ENCODE peak calls at places on chromosomes 16 and 17, in four cellular contexts. L, K, P and J are unnamed samples.

GRCh38 chr17:11997972-11998233 is 628 bp upstream of the ZNF18 start:
- DNase-seq in L (no peak), K (no peak), P (no peak), J (no peak)

GRCh38 chr17:58316260-58316960 is 12.2 kb downstream of the TSPOAP1 start:
- DNase-seq in L (no peak), K (no peak), P (peak; percentile 4), J (peak; percentile 50)

GRCh38 chr17:50618941-50619340 is 15.7 kb upstream of the ABCC3 start:
- DNase-seq in L (no peak), K (no peak), P (no peak), J (no peak)

GRCh38 chr16:89170346-89171215 is 967 bp upstream of the CDH15 start:
- DNase-seq in L (peak; percentile 60), K (no peak), P (no peak), J (no peak)

GRCh38 chr16:25689137-25689836 is 2.5 kb upstream of the HS3ST4 start:
- DNase-seq in L (no peak), K (no peak), P (no peak), J (no peak)

GRCh38 chr17:72270530-72270929 is 149.7 kb downstream of the SOX9 start:
- DNase-seq in L (peak; percentile 39), K (no peak), P (no peak), J (peak; percentile 69)

GRCh38 chr16:77991701-77992100 is 30.6 kb upstream of the CLEC3A start:
- DNase-seq in L (no peak), K (no peak), P (no peak), J (no peak)

GRCh38 chr16:49854227-49855203 is 1.4 kb downstream of the ZNF423 start:
- DNase-seq in L (peak; percentile 86), K (no peak), P (no peak), J (no peak)

GRCh38 chr17:19311421-19312215 is 50.9 kb downstream of the B9D1 start:
- DNase-seq in L (no peak), K (no peak), P (no peak), J (no peak)

GRCh38 chr17:6914711-6915110 is 81.1 kb upstream of the ALOX12 start:
- DNase-seq in L (no peak), K (peak; percentile 14), P (no peak), J (no peak)

GRCh38 chr17:41547921-41548843 is 20.1 kb upstream of the KRT19 start:
- DNase-seq in L (no peak), K (no peak), P (peak; percentile 44), J (peak; percentile 92)

GRCh38 chr16:1767116-1767994 is 4.0 kb downstream of the NME3 start:
- DNase-seq in L (no peak), K (no peak), P (no peak), J (no peak)

GRCh38 chr16:81505011-81505660 is 60.5 kb downstream of the CMIP start:
- DNase-seq in L (peak; percentile 88), K (no peak), P (no peak), J (peak; percentile 42)

GRCh38 chr17:27646232-27646631 is 15.2 kb downstream of the LGALS9 start:
- DNase-seq in L (no peak), K (no peak), P (no peak), J (no peak)

GRCh38 chr16:86243123-86243473 is 267.2 kb upstream of the FOXF1 start:
- DNase-seq in L (no peak), K (no peak), P (no peak), J (no peak)

GRCh38 chr17:12887088-12887487 is 97.8 kb downstream of the ARHGAP44 start:
- DNase-seq in L (no peak), K (no peak), P (no peak), J (no peak)

GRCh38 chr17:66726371-66726770 is 108.5 kb upstream of the CACNG5 start:
- DNase-seq in L (no peak), K (no peak), P (no peak), J (no peak)

GRCh38 chr17:47959825-47960655 is 2.4 kb upstream of the PRR15L start:
- DNase-seq in L (no peak), K (no peak), P (no peak), J (no peak)

GRCh38 chr17:57530508-57530907 is 214.6 kb downstream of the CCDC182 start:
- DNase-seq in L (no peak), K (no peak), P (no peak), J (no peak)

GRCh38 chr17:38605852-38606645 is at the start of gene SRCIN1:
- DNase-seq in L (peak; percentile 84), K (peak; percentile 24), P (peak; percentile 77), J (no peak)

GRCh38 chr16:58494981-58495860 is 4.7 kb upstream of the NDRG4 start:
- DNase-seq in L (peak; percentile 98), K (peak; percentile 44), P (peak; percentile 94), J (peak; percentile 30)

GRCh38 chr16:81366316-81366932 is 51.7 kb downstream of the GAN start:
- DNase-seq in L (peak; percentile 70), K (no peak), P (no peak), J (no peak)

GRCh38 chr17:40483679-40484078 is 17.7 kb downstream of the TNS4 start:
- DNase-seq in L (no peak), K (no peak), P (no peak), J (no peak)

GRCh38 chr17:79831367-79832210 is 7.7 kb downstream of the CBX4 start:
- DNase-seq in L (peak; percentile 57), K (no peak), P (peak; percentile 89), J (no peak)

GRCh38 chr16:85428168-85428898 is 184.8 kb upstream of the GSE1 start:
- DNase-seq in L (peak; percentile 55), K (no peak), P (peak; percentile 47), J (no peak)

GRCh38 chr17:82863941-82864720 is 24.3 kb upstream of the ZNF750 start:
- DNase-seq in L (no peak), K (peak; percentile 89), P (no peak), J (no peak)

GRCh38 chr17:36942631-36943125 is 5.4 kb downstream of the LHX1 start:
- DNase-seq in L (peak; percentile 35), K (no peak), P (no peak), J (no peak)

GRCh38 chr17:15883617-15884111 is 61.3 kb upstream of the ADORA2B start:
- DNase-seq in L (no peak), K (no peak), P (no peak), J (no peak)

GRCh38 chr16:65572156-65572555 is 450.3 kb upstream of the CDH11 start:
- DNase-seq in L (no peak), K (no peak), P (no peak), J (no peak)

GRCh38 chr17:34412965-34413441 is 50.0 kb upstream of the CCL1 start:
- DNase-seq in L (no peak), K (no peak), P (no peak), J (no peak)

GRCh38 chr17:12209792-12210191 is 189.1 kb downstream of the MAP2K4 start:
- DNase-seq in L (peak; percentile 45), K (no peak), P (no peak), J (no peak)